ENCODE peak calls at places on chromosomes 1 and 21, in seven cellular contexts. S is RWPE1; X is M059J; E is mesendoderm; Z is HS-27A; Q is activated T-helper 9 cell treated with anti-CD3 and anti-CD28 coated beads, Interleukin-2, amount 50 U/mL, for 16 hours; A is stimulated activated CD4-positive, alpha-beta T cell treated with anti-CD3 and anti-CD28 coated beads, Interleukin-1b, Interleukin-23, amount 100 ng/mL, for 48 hours. F is an unnamed sample.

GRCh38 chr1:67755160-67755559 is 70.2 kb downstream of the GADD45A start:
- DNase-seq in S (no peak), X (no peak), E (no peak), Z (no peak), Q (no peak), A (no peak), F (no peak)

GRCh38 chr1:11944358-11944981 is 10.0 kb downstream of the PLOD1 start:
- DNase-seq in S (no peak), X (no peak), E (peak), Z (no peak), Q (no peak), A (no peak), F (no peak)

GRCh38 chr21:15706686-15707085 is 23.1 kb upstream of the USP25 start:
- DNase-seq in S (peak), X (peak), E (peak), Z (peak), Q (no peak), A (no peak), F (no peak)

GRCh38 chr1:205450448-205450847 is 5.4 kb downstream of the BLACAT1 start:
- DNase-seq in S (no peak), X (no peak), E (peak), Z (no peak), Q (no peak), A (no peak), F (no peak)

GRCh38 chr1:228490120-228491078 is 3.2 kb downstream of the RNF187 start:
- DNase-seq in S (no peak), X (no peak), E (peak), Z (no peak), Q (no peak), A (peak), F (no peak)

GRCh38 chr1:14968251-14968812 is 185.2 kb upstream of the TMEM51 start:
- DNase-seq in S (peak), X (peak), E (no peak), Z (no peak), Q (no peak), A (no peak), F (no peak)

GRCh38 chr1:172254521-172255222 is 165.8 kb upstream of the C1orf105 start:
- DNase-seq in S (peak), X (peak), E (peak), Z (peak), Q (no peak), A (no peak), F (no peak)

GRCh38 chr21:42038826-42039425 is 28.8 kb upstream of the ZBTB21 start:
- DNase-seq in S (no peak), X (peak), E (no peak), Z (no peak), Q (no peak), A (no peak), F (no peak)

GRCh38 chr1:15952317-15953258 is 23.3 kb downstream of the ZBTB17 start:
- DNase-seq in S (peak), X (peak), E (no peak), Z (peak), Q (no peak), A (peak), F (peak)

GRCh38 chr21:45972716-45973474 is 8.7 kb upstream of the COL6A1 start:
- DNase-seq in S (no peak), X (peak), E (peak), Z (no peak), Q (no peak), A (no peak), F (no peak)